ENCODE peak calls at places on chromosomes 12 and 14, in six cellular contexts. One of them, this sample, is unnamed.

GRCh38 chr12:96908170-96908675 is 1.2 kb downstream of the NEDD1 start:
- DNase-seq in NCI-H146: peak
- DNase-seq in mesendoderm: no peak
- DNase-seq in activated CD4-positive, alpha-beta T cell treated with anti-CD3 and anti-CD28 coated beads for 4 hours: peak
- DNase-seq in activated naive CD8-positive, alpha-beta T cell treated with anti-CD3 and anti-CD28 coated beads for 36 hours: peak
- DNase-seq in brain microvascular endothelial cell: no peak
- DNase-seq in this sample: no peak

GRCh38 chr12:63276537-63277365 is 125.8 kb upstream of the AVPR1A start:
- DNase-seq in NCI-H146: peak
- DNase-seq in mesendoderm: peak
- DNase-seq in activated CD4-positive, alpha-beta T cell treated with anti-CD3 and anti-CD28 coated beads for 4 hours: no peak
- DNase-seq in activated naive CD8-positive, alpha-beta T cell treated with anti-CD3 and anti-CD28 coated beads for 36 hours: peak
- DNase-seq in brain microvascular endothelial cell: peak
- DNase-seq in this sample: no peak

GRCh38 chr12:87323369-87323768 is 705.8 kb downstream of the C12orf50 start:
- DNase-seq in NCI-H146: no peak
- DNase-seq in mesendoderm: no peak
- DNase-seq in activated CD4-positive, alpha-beta T cell treated with anti-CD3 and anti-CD28 coated beads for 4 hours: no peak
- DNase-seq in activated naive CD8-positive, alpha-beta T cell treated with anti-CD3 and anti-CD28 coated beads for 36 hours: no peak
- DNase-seq in brain microvascular endothelial cell: no peak
- DNase-seq in this sample: no peak

GRCh38 chr12:122747224-122748175 is 5.1 kb upstream of the DENR start:
- DNase-seq in NCI-H146: no peak
- DNase-seq in mesendoderm: no peak
- DNase-seq in activated CD4-positive, alpha-beta T cell treated with anti-CD3 and anti-CD28 coated beads for 4 hours: no peak
- DNase-seq in activated naive CD8-positive, alpha-beta T cell treated with anti-CD3 and anti-CD28 coated beads for 36 hours: no peak
- DNase-seq in brain microvascular endothelial cell: no peak
- DNase-seq in this sample: no peak

GRCh38 chr12:80469681-80470080 is 25.6 kb downstream of the PTPRQ start:
- DNase-seq in NCI-H146: no peak
- DNase-seq in mesendoderm: no peak
- DNase-seq in activated CD4-positive, alpha-beta T cell treated with anti-CD3 and anti-CD28 coated beads for 4 hours: no peak
- DNase-seq in activated naive CD8-positive, alpha-beta T cell treated with anti-CD3 and anti-CD28 coated beads for 36 hours: no peak
- DNase-seq in brain microvascular endothelial cell: no peak
- DNase-seq in this sample: no peak

GRCh38 chr14:20179218-20179617 is 11.5 kb upstream of the OR11G2 start:
- DNase-seq in NCI-H146: no peak
- DNase-seq in mesendoderm: no peak
- DNase-seq in activated CD4-positive, alpha-beta T cell treated with anti-CD3 and anti-CD28 coated beads for 4 hours: no peak
- DNase-seq in activated naive CD8-positive, alpha-beta T cell treated with anti-CD3 and anti-CD28 coated beads for 36 hours: no peak
- DNase-seq in brain microvascular endothelial cell: no peak
- DNase-seq in this sample: no peak

GRCh38 chr12:124490584-124491305 is 76.7 kb downstream of the NCOR2 start:
- DNase-seq in NCI-H146: peak
- DNase-seq in mesendoderm: peak
- DNase-seq in activated CD4-positive, alpha-beta T cell treated with anti-CD3 and anti-CD28 coated beads for 4 hours: no peak
- DNase-seq in activated naive CD8-positive, alpha-beta T cell treated with anti-CD3 and anti-CD28 coated beads for 36 hours: no peak
- DNase-seq in brain microvascular endothelial cell: no peak
- DNase-seq in this sample: no peak

GRCh38 chr12:94563261-94563660 is 87.1 kb downstream of the TMCC3 start:
- DNase-seq in NCI-H146: no peak
- DNase-seq in mesendoderm: no peak
- DNase-seq in activated CD4-positive, alpha-beta T cell treated with anti-CD3 and anti-CD28 coated beads for 4 hours: no peak
- DNase-seq in activated naive CD8-positive, alpha-beta T cell treated with anti-CD3 and anti-CD28 coated beads for 36 hours: no peak
- DNase-seq in brain microvascular endothelial cell: no peak
- DNase-seq in this sample: no peak

GRCh38 chr12:11321980-11322379 is 11.7 kb upstream of the PRB4 start:
- DNase-seq in NCI-H146: no peak
- DNase-seq in mesendoderm: no peak
- DNase-seq in activated CD4-positive, alpha-beta T cell treated with anti-CD3 and anti-CD28 coated beads for 4 hours: no peak
- DNase-seq in activated naive CD8-positive, alpha-beta T cell treated with anti-CD3 and anti-CD28 coated beads for 36 hours: no peak
- DNase-seq in brain microvascular endothelial cell: no peak
- DNase-seq in this sample: no peak

GRCh38 chr14:101912841-101913240 is 51.5 kb upstream of the DYNC1H1 start:
- DNase-seq in NCI-H146: no peak
- DNase-seq in mesendoderm: no peak
- DNase-seq in activated CD4-positive, alpha-beta T cell treated with anti-CD3 and anti-CD28 coated beads for 4 hours: no peak
- DNase-seq in activated naive CD8-positive, alpha-beta T cell treated with anti-CD3 and anti-CD28 coated beads for 36 hours: no peak
- DNase-seq in brain microvascular endothelial cell: no peak
- DNase-seq in this sample: no peak

GRCh38 chr14:75879031-75879430 is 102.8 kb downstream of the TGFB3 start:
- DNase-seq in NCI-H146: no peak
- DNase-seq in mesendoderm: no peak
- DNase-seq in activated CD4-positive, alpha-beta T cell treated with anti-CD3 and anti-CD28 coated beads for 4 hours: no peak
- DNase-seq in activated naive CD8-positive, alpha-beta T cell treated with anti-CD3 and anti-CD28 coated beads for 36 hours: no peak
- DNase-seq in brain microvascular endothelial cell: peak
- DNase-seq in this sample: no peak

GRCh38 chr14:57391609-57392195 is 1.3 kb downstream of the NAA30 start:
- DNase-seq in NCI-H146: peak
- DNase-seq in mesendoderm: peak
- DNase-seq in activated CD4-positive, alpha-beta T cell treated with anti-CD3 and anti-CD28 coated beads for 4 hours: no peak
- DNase-seq in activated naive CD8-positive, alpha-beta T cell treated with anti-CD3 and anti-CD28 coated beads for 36 hours: peak
- DNase-seq in brain microvascular endothelial cell: peak
- DNase-seq in this sample: no peak

GRCh38 chr12:22625671-22626251 is 790 bp downstream of the ETNK1 start:
- DNase-seq in NCI-H146: peak
- DNase-seq in mesendoderm: peak
- DNase-seq in activated CD4-positive, alpha-beta T cell treated with anti-CD3 and anti-CD28 coated beads for 4 hours: peak
- DNase-seq in activated naive CD8-positive, alpha-beta T cell treated with anti-CD3 and anti-CD28 coated beads for 36 hours: peak
- DNase-seq in brain microvascular endothelial cell: peak
- DNase-seq in this sample: no peak

GRCh38 chr14:80356413-80356812 is 145.1 kb upstream of the DIO2 start:
- DNase-seq in NCI-H146: peak
- DNase-seq in mesendoderm: peak
- DNase-seq in activated CD4-positive, alpha-beta T cell treated with anti-CD3 and anti-CD28 coated beads for 4 hours: no peak
- DNase-seq in activated naive CD8-positive, alpha-beta T cell treated with anti-CD3 and anti-CD28 coated beads for 36 hours: no peak
- DNase-seq in brain microvascular endothelial cell: peak
- DNase-seq in this sample: no peak

GRCh38 chr14:59374048-59374447 is 91.1 kb downstream of the GPR135 start:
- DNase-seq in NCI-H146: no peak
- DNase-seq in mesendoderm: peak
- DNase-seq in activated CD4-positive, alpha-beta T cell treated with anti-CD3 and anti-CD28 coated beads for 4 hours: no peak
- DNase-seq in activated naive CD8-positive, alpha-beta T cell treated with anti-CD3 and anti-CD28 coated beads for 36 hours: no peak
- DNase-seq in brain microvascular endothelial cell: no peak
- DNase-seq in this sample: no peak

GRCh38 chr12:52244615-52244994 is 11.6 kb downstream of the KRT7 start:
- DNase-seq in NCI-H146: no peak
- DNase-seq in mesendoderm: no peak
- DNase-seq in activated CD4-positive, alpha-beta T cell treated with anti-CD3 and anti-CD28 coated beads for 4 hours: no peak
- DNase-seq in activated naive CD8-positive, alpha-beta T cell treated with anti-CD3 and anti-CD28 coated beads for 36 hours: no peak
- DNase-seq in brain microvascular endothelial cell: no peak
- DNase-seq in this sample: no peak

GRCh38 chr12:94590428-94590827 is 59.9 kb downstream of the TMCC3 start:
- DNase-seq in NCI-H146: peak
- DNase-seq in mesendoderm: peak
- DNase-seq in activated CD4-positive, alpha-beta T cell treated with anti-CD3 and anti-CD28 coated beads for 4 hours: no peak
- DNase-seq in activated naive CD8-positive, alpha-beta T cell treated with anti-CD3 and anti-CD28 coated beads for 36 hours: no peak
- DNase-seq in brain microvascular endothelial cell: no peak
- DNase-seq in this sample: no peak

GRCh38 chr12:27277846-27278260 is 33.8 kb downstream of the STK38L start:
- DNase-seq in NCI-H146: peak
- DNase-seq in mesendoderm: peak
- DNase-seq in activated CD4-positive, alpha-beta T cell treated with anti-CD3 and anti-CD28 coated beads for 4 hours: no peak
- DNase-seq in activated naive CD8-positive, alpha-beta T cell treated with anti-CD3 and anti-CD28 coated beads for 36 hours: peak
- DNase-seq in brain microvascular endothelial cell: peak
- DNase-seq in this sample: no peak

GRCh38 chr14:65772901-65773574 is 360.5 kb downstream of the FUT8 start:
- DNase-seq in NCI-H146: no peak
- DNase-seq in mesendoderm: no peak
- DNase-seq in activated CD4-positive, alpha-beta T cell treated with anti-CD3 and anti-CD28 coated beads for 4 hours: no peak
- DNase-seq in activated naive CD8-positive, alpha-beta T cell treated with anti-CD3 and anti-CD28 coated beads for 36 hours: no peak
- DNase-seq in brain microvascular endothelial cell: no peak
- DNase-seq in this sample: no peak

GRCh38 chr14:55889124-55889523 is 229.1 kb upstream of the PELI2 start:
- DNase-seq in NCI-H146: peak
- DNase-seq in mesendoderm: no peak
- DNase-seq in activated CD4-positive, alpha-beta T cell treated with anti-CD3 and anti-CD28 coated beads for 4 hours: no peak
- DNase-seq in activated naive CD8-positive, alpha-beta T cell treated with anti-CD3 and anti-CD28 coated beads for 36 hours: no peak
- DNase-seq in brain microvascular endothelial cell: no peak
- DNase-seq in this sample: no peak